ENCODE peak calls at places on chromosomes 4 and X, in six cellular contexts. Y, T, H, M, B and C are unnamed samples.

GRCh38 chrX:69136546-69137331 is 28.5 kb downstream of the PJA1 start:
- DNase-seq in Y (no peak), T (no peak), H (no peak), M (no peak), B (no peak), C (no peak)

GRCh38 chr4:2412885-2413716 is 5.3 kb downstream of the ZFYVE28 start:
- DNase-seq in Y (peak), T (peak), H (peak), M (peak), B (peak), C (peak)

GRCh38 chr4:38529189-38530115 is 134.5 kb upstream of the KLF3 start:
- DNase-seq in Y (peak), T (peak), H (no peak), M (no peak), B (peak), C (peak)

GRCh38 chr4:168694669-168695068 is 197.8 kb downstream of the PALLD start:
- DNase-seq in Y (no peak), T (no peak), H (peak), M (no peak), B (no peak), C (no peak)

GRCh38 chr4:45347056-45347455 is 620.7 kb upstream of the GNPDA2 start:
- DNase-seq in Y (no peak), T (no peak), H (no peak), M (no peak), B (no peak), C (no peak)

GRCh38 chr4:3433138-3433869 is 8.5 kb upstream of the HGFAC start:
- DNase-seq in Y (no peak), T (no peak), H (no peak), M (no peak), B (no peak), C (no peak)

GRCh38 chrX:10485331-10485730 is 135.1 kb downstream of the MID1 start:
- DNase-seq in Y (no peak), T (no peak), H (no peak), M (peak), B (no peak), C (no peak)

GRCh38 chr4:17068396-17068795 is 170.0 kb upstream of the LDB2 start:
- DNase-seq in Y (no peak), T (no peak), H (no peak), M (no peak), B (no peak), C (no peak)

GRCh38 chrX:31036895-31037294 is 34.9 kb downstream of the FTHL17 start:
- DNase-seq in Y (peak), T (no peak), H (no peak), M (peak), B (peak), C (peak)

GRCh38 chrX:19981987-19982386 is 8.9 kb downstream of the BCLAF3 start:
- DNase-seq in Y (no peak), T (no peak), H (no peak), M (no peak), B (no peak), C (no peak)

GRCh38 chrX:112803060-112803459 is 37.6 kb downstream of the AMOT start:
- DNase-seq in Y (no peak), T (no peak), H (no peak), M (no peak), B (no peak), C (no peak)

GRCh38 chr4:28744066-28744465 is 1883.4 kb downstream of the STIM2 start:
- DNase-seq in Y (no peak), T (no peak), H (no peak), M (peak), B (no peak), C (no peak)

GRCh38 chr4:81405900-81406401 is 65.8 kb downstream of the RASGEF1B start:
- DNase-seq in Y (peak), T (no peak), H (peak), M (peak), B (peak), C (peak)

GRCh38 chr4:51906167-51906647 is 63.3 kb downstream of the DCUN1D4 start:
- DNase-seq in Y (peak), T (no peak), H (no peak), M (no peak), B (no peak), C (peak)

GRCh38 chr4:52836653-52837052 is 25.5 kb upstream of the RASL11B start:
- DNase-seq in Y (no peak), T (no peak), H (no peak), M (peak), B (no peak), C (no peak)

GRCh38 chr4:96472103-96472867 is 632.4 kb downstream of the PDHA2 start:
- DNase-seq in Y (no peak), T (no peak), H (peak), M (no peak), B (no peak), C (no peak)

GRCh38 chrX:139091878-139092277 is 380.4 kb upstream of the FGF13 start:
- DNase-seq in Y (no peak), T (no peak), H (no peak), M (no peak), B (no peak), C (no peak)

GRCh38 chr4:73947239-73947985 is 34.4 kb downstream of the PF4 start:
- DNase-seq in Y (no peak), T (no peak), H (no peak), M (no peak), B (no peak), C (no peak)

GRCh38 chrX:53281321-53281822 is at the start of gene IQSEC2:
- DNase-seq in Y (no peak), T (no peak), H (no peak), M (peak), B (no peak), C (no peak)

GRCh38 chr4:66182651-66183050 is 512.4 kb upstream of the EPHA5 start:
- DNase-seq in Y (no peak), T (no peak), H (no peak), M (no peak), B (no peak), C (no peak)